ENCODE peak calls at places on chromosomes 3 and 15, in seven cellular contexts. U is breast epithelium, Z is heart left ventricle, M is HepG2, E is transverse colon, O is endothelial cell of umbilical vein, A is HCT116. C is an unnamed sample.
A peak's percentile ranks its signal among the peaks of the same experiment; 100 is the strongest.

GRCh38 chr15:84748274-84749110 is at the start of gene ZNF592:
- DNase-seq in U (peak; percentile 85), Z (peak; percentile 92), M (peak; percentile 36), E (peak; percentile 89), O (peak; percentile 67), A (no peak), C (peak; percentile 92)

GRCh38 chr15:30953731-30954378 is 37.6 kb downstream of the MTMR10 start:
- DNase-seq in U (no peak), Z (no peak), M (no peak), E (no peak), O (peak; percentile 37), A (peak; percentile 71), C (no peak)

GRCh38 chr15:72323752-72324151 is 3.8 kb upstream of the CELF6 start:
- DNase-seq in U (no peak), Z (no peak), M (no peak), E (no peak), O (no peak), A (no peak), C (no peak)

GRCh38 chr3:125383744-125384143 is 8.6 kb upstream of the ZNF148 start:
- DNase-seq in U (no peak), Z (no peak), M (peak; percentile 25), E (no peak), O (no peak), A (no peak), C (no peak)

GRCh38 chr3:143241556-143241955 is 122.0 kb downstream of the CHST2 start:
- DNase-seq in U (no peak), Z (no peak), M (no peak), E (no peak), O (no peak), A (no peak), C (no peak)

GRCh38 chr3:16329792-16330061 is 64.7 kb downstream of the OXNAD1 start:
- DNase-seq in U (no peak), Z (no peak), M (no peak), E (no peak), O (no peak), A (no peak), C (no peak)

GRCh38 chr3:194711913-194712312 is 26.2 kb downstream of the FAM43A start:
- DNase-seq in U (no peak), Z (peak; percentile 51), M (peak; percentile 32), E (no peak), O (peak; percentile 97), A (peak; percentile 43), C (no peak)

GRCh38 chr3:106428565-106428994 is 559.8 kb upstream of the CBLB start:
- DNase-seq in U (no peak), Z (no peak), M (no peak), E (peak; percentile 12), O (peak; percentile 18), A (no peak), C (no peak)

GRCh38 chr15:67006089-67007065 is 59.0 kb upstream of the SMAD3 start:
- DNase-seq in U (no peak), Z (no peak), M (no peak), E (no peak), O (peak; percentile 43), A (no peak), C (no peak)

GRCh38 chr3:42507252-42507651 is 4.8 kb downstream of the VIPR1 start:
- DNase-seq in U (peak; percentile 76), Z (peak; percentile 12), M (no peak), E (peak; percentile 80), O (no peak), A (no peak), C (no peak)

GRCh38 chr3:119580148-119580760 is 962 bp downstream of the ADPRH start:
- DNase-seq in U (no peak), Z (peak; percentile 48), M (no peak), E (peak; percentile 53), O (no peak), A (no peak), C (peak; percentile 77)

GRCh38 chr3:141081141-141081795 is 30.1 kb downstream of the SPSB4 start:
- DNase-seq in U (no peak), Z (no peak), M (no peak), E (no peak), O (no peak), A (no peak), C (no peak)

GRCh38 chr3:69821133-69821532 is 81.9 kb downstream of the MITF start:
- DNase-seq in U (no peak), Z (no peak), M (no peak), E (no peak), O (no peak), A (no peak), C (no peak)

GRCh38 chr3:136787226-136787793 is 31.6 kb upstream of the SLC35G2 start:
- DNase-seq in U (no peak), Z (no peak), M (peak; percentile 27), E (peak; percentile 18), O (peak; percentile 50), A (no peak), C (no peak)

GRCh38 chr15:77510066-77511044 is 89.7 kb downstream of the HMG20A start:
- DNase-seq in U (no peak), Z (no peak), M (no peak), E (no peak), O (no peak), A (no peak), C (no peak)

GRCh38 chr15:67241132-67241855 is 13.2 kb downstream of the AAGAB start:
- DNase-seq in U (no peak), Z (no peak), M (no peak), E (no peak), O (no peak), A (no peak), C (no peak)

GRCh38 chr3:103927896-103928295 is 1438.8 kb upstream of the ALCAM start:
- DNase-seq in U (no peak), Z (no peak), M (no peak), E (no peak), O (no peak), A (no peak), C (no peak)

GRCh38 chr3:168647582-168647981 is 551.9 kb upstream of the GOLIM4 start:
- DNase-seq in U (no peak), Z (no peak), M (no peak), E (no peak), O (no peak), A (no peak), C (no peak)

GRCh38 chr15:45254405-45255293 is 2.6 kb downstream of the SLC28A2 start:
- DNase-seq in U (no peak), Z (no peak), M (no peak), E (no peak), O (no peak), A (no peak), C (no peak)

GRCh38 chr15:55231455-55231854 is 34.7 kb upstream of the RSL24D1 start:
- DNase-seq in U (no peak), Z (no peak), M (no peak), E (no peak), O (no peak), A (no peak), C (no peak)

GRCh38 chr3:195153121-195153520 is 117.8 kb downstream of the XXYLT1 start:
- DNase-seq in U (no peak), Z (peak; percentile 38), M (no peak), E (no peak), O (no peak), A (no peak), C (no peak)

GRCh38 chr3:149085828-149086231 is 503 bp downstream of the HLTF start:
- DNase-seq in U (no peak), Z (no peak), M (peak; percentile 4), E (no peak), O (peak; percentile 74), A (no peak), C (no peak)

GRCh38 chr3:194276768-194277546 is 74.2 kb downstream of the CPN2 start:
- DNase-seq in U (peak; percentile 64), Z (no peak), M (no peak), E (peak; percentile 11), O (peak; percentile 75), A (no peak), C (no peak)

GRCh38 chr3:183481582-183481981 is 53.2 kb upstream of the MCF2L2 start:
- DNase-seq in U (no peak), Z (no peak), M (no peak), E (no peak), O (no peak), A (no peak), C (peak; percentile 26)

GRCh38 chr3:8954938-8955763 is 8.1 kb downstream of the RAD18 start:
- DNase-seq in U (no peak), Z (no peak), M (no peak), E (no peak), O (no peak), A (no peak), C (no peak)

GRCh38 chr3:52494446-52494845 is 692 bp upstream of the STAB1 start:
- DNase-seq in U (no peak), Z (no peak), M (no peak), E (no peak), O (no peak), A (no peak), C (no peak)
- H3K4me1 ChIP-seq in U (no peaks in the 10 kb centered on the region), Z (peaks cover 33% of the 10 kb centered on the region), M (peaks cover 23% of the 10 kb centered on the region), E (no peaks in the 10 kb centered on the region), O (peaks cover 78% of the 10 kb centered on the region), A (no peaks in the 10 kb centered on the region), C (peaks cover 8% of the 10 kb centered on the region)

DNA sequence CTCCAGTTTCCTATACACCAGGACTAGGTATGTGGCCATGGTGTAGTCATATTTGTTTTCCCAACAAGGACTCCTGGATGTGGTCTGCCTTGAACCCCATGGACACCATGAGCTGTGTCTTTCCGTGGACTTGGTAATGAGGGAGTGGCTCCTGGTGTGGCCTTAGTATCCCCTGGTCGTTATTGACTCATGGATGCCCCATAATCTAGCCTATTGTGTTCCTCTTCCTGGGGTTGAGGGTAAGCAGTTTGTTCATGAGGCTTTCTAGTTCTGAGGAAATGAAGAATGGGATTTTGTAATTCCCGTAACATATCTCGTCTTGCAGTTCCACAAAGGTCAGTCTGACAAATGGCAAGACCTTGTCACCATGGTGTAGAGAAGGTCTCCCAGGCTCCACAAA is 22.5 kb downstream of the RAB7A start:
- DNase-seq in U (no peak), Z (no peak), M (no peak), E (no peak), O (no peak), A (no peak), C (no peak)
- H3K9me3 ChIP-seq in U (no peaks in the 10 kb centered on the region), Z (no peaks in the 10 kb centered on the region), M (no peaks in the 10 kb centered on the region), E (no peaks in the 10 kb centered on the region), O (no peaks in the 10 kb centered on the region), A (no peaks in the 10 kb centered on the region), C (no peaks in the 10 kb centered on the region)

GRCh38 chr3:37859908-37860199 is 1.8 kb upstream of the CTDSPL start:
- DNase-seq in U (no peak), Z (peak; percentile 40), M (no peak), E (no peak), O (no peak), A (no peak), C (no peak)
- TF ChIP-seq POLR2A in U (no peak), Z (no peak), M (no peak), E (no peak), O (no peak), A (no peak), C (no peak)

DNA sequence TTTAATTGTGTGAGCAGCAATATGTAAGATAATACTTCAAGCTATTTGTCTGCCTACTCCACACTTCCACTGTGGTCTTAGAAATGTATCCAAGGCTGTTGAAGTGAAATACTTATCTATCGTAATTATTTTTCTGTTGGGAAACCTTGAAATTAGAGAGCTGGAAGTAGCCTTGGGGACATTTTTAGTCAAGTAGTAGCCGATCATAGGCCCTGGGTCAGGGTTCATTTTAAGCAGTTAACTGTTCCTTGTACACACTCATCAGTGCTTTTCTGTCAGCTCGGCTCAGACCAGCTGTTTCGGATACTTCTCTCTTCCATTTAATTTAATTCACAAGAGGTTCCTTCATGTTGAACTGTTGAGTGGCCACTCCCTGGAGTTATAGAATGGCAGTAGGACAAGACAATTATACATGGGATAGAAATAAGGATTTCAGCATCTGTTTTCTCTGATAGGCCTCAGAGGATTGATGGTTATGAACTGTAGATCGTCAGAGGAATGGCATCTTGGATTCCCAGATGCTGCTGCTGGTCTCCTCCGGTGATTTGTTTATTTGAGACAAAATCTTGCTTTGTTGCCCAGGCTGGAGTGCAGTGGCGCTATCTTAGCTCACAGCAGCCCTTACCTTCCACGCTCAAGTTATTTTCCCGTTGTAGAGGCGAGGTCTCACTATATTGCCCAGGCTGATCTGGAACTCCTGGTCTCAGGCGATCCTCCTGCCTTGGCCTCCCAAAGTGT is 17.2 kb downstream of the USP3 start:
- DNase-seq in U (no peak), Z (no peak), M (no peak), E (no peak), O (no peak), A (no peak), C (no peak)
- H3K4me1 ChIP-seq in U (no peaks in the 10 kb centered on the region), Z (peaks cover 63% of the 10 kb centered on the region), M (peaks cover 70% of the 10 kb centered on the region), E (peaks cover 49% of the 10 kb centered on the region), O (peaks cover 18% of the 10 kb centered on the region), A (peaks cover 7% of the 10 kb centered on the region), C (peaks cover 69% of the 10 kb centered on the region)